ENCODE peak calls at places on chromosomes 12 and 14, in four cellular contexts. One of them, this sample, is unnamed.
A peak's percentile ranks its signal among the peaks of the same experiment; 100 is the strongest.

GRCh38 chr12:88952543-88952942 is 372.3 kb upstream of the KITLG start:
- DNase-seq in effector memory CD4-positive, alpha-beta T cell: no peak
- DNase-seq in OCI-LY7: no peak
- DNase-seq in cardiac muscle cell: no peak
- DNase-seq in this sample: no peak

GRCh38 chr14:68843471-68844209 is 50.8 kb upstream of the ZFP36L1 start:
- DNase-seq in effector memory CD4-positive, alpha-beta T cell: peak; percentile 61
- DNase-seq in OCI-LY7: peak; percentile 70
- DNase-seq in cardiac muscle cell: peak; percentile 75
- DNase-seq in this sample: peak; percentile 29

GRCh38 chr14:101500061-101500460 is 61.2 kb upstream of the DIO3 start:
- DNase-seq in effector memory CD4-positive, alpha-beta T cell: no peak
- DNase-seq in OCI-LY7: no peak
- DNase-seq in cardiac muscle cell: no peak
- DNase-seq in this sample: no peak

GRCh38 chr14:53027031-53027430 is 76.2 kb upstream of the FERMT2 start:
- DNase-seq in OCI-LY7: no peak
- DNase-seq in cardiac muscle cell: no peak
- DNase-seq in effector memory CD4-positive, alpha-beta T cell: no peak
- DNase-seq in this sample: no peak

GRCh38 chr14:69443296-69443805 is 41.2 kb upstream of the PLEKHD1 start:
- DNase-seq in cardiac muscle cell: no peak
- DNase-seq in effector memory CD4-positive, alpha-beta T cell: no peak
- DNase-seq in OCI-LY7: no peak
- DNase-seq in this sample: no peak

GRCh38 chr12:11687538-11687937 is 38.1 kb downstream of the ETV6 start:
- DNase-seq in OCI-LY7: no peak
- DNase-seq in cardiac muscle cell: no peak
- DNase-seq in effector memory CD4-positive, alpha-beta T cell: no peak
- DNase-seq in this sample: no peak

GRCh38 chr14:61387076-61387475 is 65.7 kb downstream of the PRKCH start:
- DNase-seq in cardiac muscle cell: peak; percentile 32
- DNase-seq in effector memory CD4-positive, alpha-beta T cell: no peak
- DNase-seq in OCI-LY7: no peak
- DNase-seq in this sample: no peak

GRCh38 chr14:102500190-102500661 is 9.3 kb downstream of the ANKRD9 start:
- DNase-seq in effector memory CD4-positive, alpha-beta T cell: no peak
- DNase-seq in cardiac muscle cell: no peak
- DNase-seq in OCI-LY7: no peak
- DNase-seq in this sample: no peak

GRCh38 chr14:25381498-25381897 is 331.6 kb upstream of the STXBP6 start:
- DNase-seq in cardiac muscle cell: no peak
- DNase-seq in OCI-LY7: peak; percentile 5
- DNase-seq in effector memory CD4-positive, alpha-beta T cell: no peak
- DNase-seq in this sample: peak; percentile 20

GRCh38 chr14:55221186-55221585 is 29.8 kb upstream of the DLGAP5 start:
- DNase-seq in cardiac muscle cell: no peak
- DNase-seq in effector memory CD4-positive, alpha-beta T cell: no peak
- DNase-seq in OCI-LY7: no peak
- DNase-seq in this sample: no peak

GRCh38 chr12:81015510-81015909 is 62.4 kb upstream of the ACSS3 start:
- DNase-seq in cardiac muscle cell: no peak
- DNase-seq in OCI-LY7: no peak
- DNase-seq in effector memory CD4-positive, alpha-beta T cell: no peak
- DNase-seq in this sample: no peak

GRCh38 chr12:63982787-63983186 is 138.3 kb downstream of the SRGAP1 start:
- DNase-seq in OCI-LY7: no peak
- DNase-seq in effector memory CD4-positive, alpha-beta T cell: no peak
- DNase-seq in cardiac muscle cell: no peak
- DNase-seq in this sample: no peak

GRCh38 chr12:5295151-5295550 is 136.8 kb upstream of the NTF3 start:
- DNase-seq in effector memory CD4-positive, alpha-beta T cell: no peak
- DNase-seq in cardiac muscle cell: no peak
- DNase-seq in OCI-LY7: no peak
- DNase-seq in this sample: no peak

GRCh38 chr14:90444077-90444696 is 47.4 kb downstream of the CALM1 start:
- DNase-seq in cardiac muscle cell: no peak
- DNase-seq in OCI-LY7: no peak
- DNase-seq in effector memory CD4-positive, alpha-beta T cell: no peak
- DNase-seq in this sample: no peak

GRCh38 chr14:21063479-21063878 is 5.9 kb downstream of the RNASE8 start:
- DNase-seq in effector memory CD4-positive, alpha-beta T cell: no peak
- DNase-seq in OCI-LY7: no peak
- DNase-seq in cardiac muscle cell: no peak
- DNase-seq in this sample: no peak

GRCh38 chr12:3294481-3294911 is 196.5 kb upstream of the PRMT8 start:
- DNase-seq in OCI-LY7: no peak
- DNase-seq in effector memory CD4-positive, alpha-beta T cell: no peak
- DNase-seq in cardiac muscle cell: no peak
- DNase-seq in this sample: no peak

GRCh38 chr14:59214702-59215302 is 26.3 kb downstream of the DAAM1 start:
- DNase-seq in OCI-LY7: no peak
- DNase-seq in cardiac muscle cell: no peak
- DNase-seq in effector memory CD4-positive, alpha-beta T cell: no peak
- DNase-seq in this sample: no peak
- H3K4me3 ChIP-seq in OCI-LY7: no peak overlapping the region
- H3K4me3 ChIP-seq in cardiac muscle cell: no peak overlapping the region
- H3K4me3 ChIP-seq in effector memory CD4-positive, alpha-beta T cell: no peak overlapping the region
- H3K4me3 ChIP-seq in this sample: no peak overlapping the region

GRCh38 chr14:96417254-96417653 is 25.3 kb downstream of the AK7 start:
- DNase-seq in effector memory CD4-positive, alpha-beta T cell: no peak
- DNase-seq in cardiac muscle cell: no peak
- DNase-seq in OCI-LY7: no peak
- DNase-seq in this sample: no peak

GRCh38 chr14:96413526-96413925 is 21.6 kb downstream of the AK7 start:
- DNase-seq in cardiac muscle cell: no peak
- DNase-seq in OCI-LY7: no peak
- DNase-seq in effector memory CD4-positive, alpha-beta T cell: no peak
- DNase-seq in this sample: no peak

GRCh38 chr14:96410119-96410518 is 18.2 kb downstream of the AK7 start:
- DNase-seq in cardiac muscle cell: no peak
- DNase-seq in OCI-LY7: no peak
- DNase-seq in effector memory CD4-positive, alpha-beta T cell: no peak
- DNase-seq in this sample: no peak

GRCh38 chr14:96418075-96418474 is 26.1 kb downstream of the AK7 start:
- DNase-seq in effector memory CD4-positive, alpha-beta T cell: no peak
- DNase-seq in OCI-LY7: no peak
- DNase-seq in cardiac muscle cell: no peak
- DNase-seq in this sample: no peak

GRCh38 chr14:96415559-96415958 is 23.6 kb downstream of the AK7 start:
- DNase-seq in cardiac muscle cell: no peak
- DNase-seq in effector memory CD4-positive, alpha-beta T cell: no peak
- DNase-seq in OCI-LY7: no peak
- DNase-seq in this sample: no peak
- H3K4me3 ChIP-seq in cardiac muscle cell: no peak overlapping the region
- H3K4me3 ChIP-seq in effector memory CD4-positive, alpha-beta T cell: no peak overlapping the region
- H3K4me3 ChIP-seq in OCI-LY7: no peak overlapping the region
- H3K4me3 ChIP-seq in this sample: no peak overlapping the region

DNA sequence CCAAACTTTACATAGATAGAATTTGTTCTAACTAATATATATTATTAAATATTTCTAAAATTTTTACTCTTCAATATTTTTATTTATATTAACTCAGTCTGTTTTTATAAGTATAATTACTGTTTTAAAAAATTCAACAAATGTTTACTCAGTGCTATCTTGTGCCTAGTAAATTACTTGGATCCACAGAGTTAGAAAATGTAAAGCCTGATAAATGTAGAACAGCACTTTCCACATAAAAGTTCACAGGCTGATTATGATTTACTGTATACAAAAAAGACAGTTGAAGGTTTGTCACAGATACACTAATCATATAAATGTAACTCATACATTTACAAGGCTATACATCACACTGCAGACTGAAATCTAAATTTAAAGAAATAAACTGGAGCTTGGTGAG is 170.0 kb downstream of the FOXG1 start:
- DNase-seq in cardiac muscle cell: no peak
- DNase-seq in effector memory CD4-positive, alpha-beta T cell: no peak
- DNase-seq in OCI-LY7: no peak
- DNase-seq in this sample: no peak
- H3K4me3 ChIP-seq in cardiac muscle cell: no peak overlapping the region
- H3K4me3 ChIP-seq in effector memory CD4-positive, alpha-beta T cell: no peak overlapping the region
- H3K4me3 ChIP-seq in OCI-LY7: no peak overlapping the region
- H3K4me3 ChIP-seq in this sample: no peak overlapping the region

GRCh38 chr14:105979446-105979845 is 453.1 kb downstream of the TMEM121 start:
- DNase-seq in cardiac muscle cell: no peak
- DNase-seq in OCI-LY7: no peak
- DNase-seq in effector memory CD4-positive, alpha-beta T cell: no peak
- DNase-seq in this sample: no peak
- H3K4me3 ChIP-seq in cardiac muscle cell: no peak overlapping the region
- H3K4me3 ChIP-seq in OCI-LY7: no peak overlapping the region
- H3K4me3 ChIP-seq in effector memory CD4-positive, alpha-beta T cell: no peak overlapping the region
- H3K4me3 ChIP-seq in this sample: no peak overlapping the region

DNA sequence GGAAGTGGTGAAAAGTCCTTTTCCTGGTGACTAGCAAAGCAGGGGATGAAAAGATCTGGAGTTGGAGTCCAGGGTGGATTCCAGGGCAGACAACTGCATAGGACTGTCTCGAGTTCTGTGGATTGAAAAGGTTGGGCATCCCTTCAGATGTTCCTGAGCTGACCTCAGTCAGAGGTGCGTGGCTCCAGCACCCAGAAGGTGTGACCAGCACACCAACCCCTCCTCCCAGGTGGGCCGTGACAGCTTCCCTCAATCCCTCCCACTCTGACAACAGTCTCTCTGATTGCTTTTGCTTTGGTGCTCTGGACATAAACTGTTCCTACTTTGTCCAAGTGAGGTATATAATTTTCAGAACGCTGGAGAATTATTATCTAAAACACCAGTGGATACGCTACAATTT is 88.1 kb downstream of the DAD1 start:
- DNase-seq in effector memory CD4-positive, alpha-beta T cell: no peak
- DNase-seq in cardiac muscle cell: no peak
- DNase-seq in OCI-LY7: no peak
- DNase-seq in this sample: no peak
- H3K4me3 ChIP-seq in effector memory CD4-positive, alpha-beta T cell: peak overlapping the region; percentile 35
- H3K4me3 ChIP-seq in cardiac muscle cell: no peak overlapping the region
- H3K4me3 ChIP-seq in OCI-LY7: no peak overlapping the region
- H3K4me3 ChIP-seq in this sample: no peak overlapping the region